ENCODE peak calls at places on chromosome 2, in nine cellular contexts. B is tibial nerve, P is sigmoid colon, R is HCT116, W is ovary, X is IMR-90, T is spleen, S is Peyer's patch, C is uterus. K is an unnamed sample.

GRCh38 chr2:136423516-136423996 is 305.6 kb upstream of the CXCR4 start:
- DNase-seq in B (peak; percentile 48), P (peak; percentile 73), R (peak; percentile 55), W (peak; percentile 57), X (peak; percentile 47), T (peak; percentile 94), S (peak; percentile 73), C (peak; percentile 45), K (peak; percentile 49)

GRCh38 chr2:226618875-226619605 is 180.6 kb downstream of the IRS1 start:
- DNase-seq in B (no peak), P (no peak), R (peak; percentile 27), W (no peak), X (peak; percentile 33), T (no peak), S (no peak), C (no peak), K (no peak)

GRCh38 chr2:173884403-173884802 is 80.8 kb downstream of the SP3 start:
- DNase-seq in B (peak; percentile 43), P (peak; percentile 70), R (peak; percentile 47), W (peak; percentile 28), X (peak; percentile 32), T (peak; percentile 77), S (peak; percentile 29), C (peak; percentile 50), K (peak; percentile 23)

GRCh38 chr2:220521591-220521990 is 894.2 kb downstream of the SLC4A3 start:
- DNase-seq in B (no peak), P (no peak), R (no peak), W (no peak), X (no peak), T (no peak), S (no peak), C (no peak), K (no peak)

GRCh38 chr2:171342014-171342413 is 91.8 kb downstream of the METTL8 start:
- DNase-seq in B (no peak), P (no peak), R (no peak), W (no peak), X (no peak), T (no peak), S (no peak), C (no peak), K (no peak)

GRCh38 chr2:240959941-240960308 is 38.5 kb upstream of the SNED1 start:
- DNase-seq in B (peak; percentile 6), P (peak; percentile 59), R (no peak), W (no peak), X (no peak), T (no peak), S (no peak), C (no peak), K (no peak)

GRCh38 chr2:221546505-221547225 is 25.4 kb downstream of the EPHA4 start:
- DNase-seq in B (no peak), P (no peak), R (peak; percentile 4), W (no peak), X (no peak), T (no peak), S (no peak), C (no peak), K (no peak)

GRCh38 chr2:80073134-80073561 is 231.4 kb downstream of the LRRTM1 start:
- DNase-seq in B (peak; percentile 23), P (no peak), R (peak; percentile 12), W (no peak), X (peak; percentile 73), T (no peak), S (no peak), C (no peak), K (peak; percentile 5)

GRCh38 chr2:182716665-182716990 is 571 bp downstream of the DNAJC10 start:
- DNase-seq in B (no peak), P (no peak), R (no peak), W (no peak), X (no peak), T (peak; percentile 75), S (no peak), C (no peak), K (peak; percentile 13)

GRCh38 chr2:5540856-5541255 is 151.3 kb upstream of the SOX11 start:
- DNase-seq in B (no peak), P (no peak), R (no peak), W (no peak), X (no peak), T (no peak), S (no peak), C (no peak), K (no peak)

GRCh38 chr2:56239437-56239836 is 55.6 kb downstream of the CCDC85A start:
- DNase-seq in B (no peak), P (no peak), R (no peak), W (no peak), X (peak; percentile 7), T (no peak), S (no peak), C (no peak), K (no peak)

GRCh38 chr2:43019025-43019367 is 207.4 kb downstream of the ZFP36L2 start:
- DNase-seq in B (no peak), P (no peak), R (no peak), W (no peak), X (no peak), T (no peak), S (no peak), C (no peak), K (no peak)

GRCh38 chr2:43019536-43020183 is 206.7 kb downstream of the ZFP36L2 start:
- DNase-seq in B (no peak), P (peak; percentile 45), R (no peak), W (no peak), X (no peak), T (peak; percentile 47), S (no peak), C (no peak), K (no peak)

GRCh38 chr2:43020296-43020695 is 206.1 kb downstream of the ZFP36L2 start:
- DNase-seq in B (no peak), P (no peak), R (no peak), W (no peak), X (no peak), T (peak; percentile 10), S (no peak), C (no peak), K (no peak)

GRCh38 chr2:43020990-43021677 is 205.3 kb downstream of the ZFP36L2 start:
- DNase-seq in B (no peak), P (no peak), R (no peak), W (no peak), X (no peak), T (peak; percentile 14), S (no peak), C (no peak), K (no peak)

DNA sequence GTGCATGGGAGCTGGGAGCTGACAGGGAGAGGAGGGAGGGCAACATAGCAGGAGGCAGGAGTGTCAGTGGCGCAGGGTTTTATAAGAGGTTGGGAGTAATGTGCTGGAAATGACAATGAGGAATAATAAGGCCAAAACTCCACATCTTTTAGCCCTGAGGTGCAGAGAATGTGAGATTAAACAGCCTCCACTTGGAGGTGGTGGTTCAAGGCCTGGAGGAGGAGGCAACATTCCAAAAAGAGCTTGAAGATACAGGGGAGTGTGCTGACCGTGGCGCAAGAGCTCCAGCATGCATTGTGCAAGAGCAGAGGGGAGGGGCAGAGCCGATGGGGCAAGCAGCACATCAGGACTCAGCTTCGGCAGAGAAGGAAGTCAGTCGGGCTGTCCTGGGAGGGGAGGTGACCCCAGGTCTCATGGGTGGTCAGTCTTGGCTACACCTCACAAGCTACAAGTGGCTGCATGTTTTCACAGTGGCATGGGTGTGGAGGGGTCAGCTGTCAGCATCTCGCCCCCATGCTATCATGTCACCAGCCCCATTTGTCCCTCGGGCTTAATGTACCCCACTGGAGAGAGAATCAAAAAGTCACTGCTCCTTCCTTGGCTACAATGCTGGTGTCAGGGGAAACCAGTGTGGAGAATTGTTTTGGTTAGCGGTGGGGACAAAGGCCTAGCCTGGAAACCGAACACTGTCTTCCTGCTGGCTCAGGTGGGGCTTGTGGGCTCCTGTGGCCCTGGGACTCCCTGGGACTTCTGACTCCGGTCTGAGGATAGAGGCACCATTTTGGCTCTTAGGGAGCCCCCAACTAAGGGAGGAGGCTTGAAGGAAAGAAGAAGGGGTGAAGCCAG is 208.0 kb downstream of the ZFP36L2 start:
- DNase-seq in B (peak; percentile 95), P (peak; percentile 98), R (no peak), W (peak; percentile 92), X (peak; percentile 84), T (peak; percentile 93), S (peak; percentile 39), C (peak; percentile 95), K (peak; percentile 39)
- TF ChIP-seq POLR2A in B (no peak), P (no peak), R (no peak), W (peak; percentile 85), X (no peak), T (no peak), S (no peak), C (no peak), K (no peak)

DNA sequence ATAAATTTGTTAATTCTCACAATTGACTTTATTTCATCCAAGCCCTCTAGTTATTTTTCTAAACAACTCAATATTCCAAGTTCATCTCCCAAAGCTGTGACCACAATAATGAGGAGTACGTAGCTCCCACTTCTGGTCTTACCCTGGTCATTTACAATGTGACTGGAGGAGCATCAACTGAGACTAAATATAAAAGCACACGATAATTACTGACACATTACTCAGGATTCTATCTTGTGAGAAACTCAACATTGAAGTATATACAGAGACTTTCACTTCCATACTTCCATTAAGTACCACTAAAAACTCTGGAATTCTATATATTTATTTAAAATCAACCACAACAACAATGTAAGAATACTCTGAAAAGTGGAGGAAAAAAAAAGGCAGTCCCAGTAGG is 61.4 kb downstream of the XDH start:
- DNase-seq in B (no peak), P (no peak), R (no peak), W (no peak), X (peak; percentile 71), T (no peak), S (no peak), C (no peak), K (no peak)
- H3K4me3 ChIP-seq in B (no peak overlapping the region), P (no peak overlapping the region), R (no peak overlapping the region), W (no peak overlapping the region), X (no peak overlapping the region), T (no peak overlapping the region), S (no peak overlapping the region), C (no peak overlapping the region), K (no peak overlapping the region)

DNA sequence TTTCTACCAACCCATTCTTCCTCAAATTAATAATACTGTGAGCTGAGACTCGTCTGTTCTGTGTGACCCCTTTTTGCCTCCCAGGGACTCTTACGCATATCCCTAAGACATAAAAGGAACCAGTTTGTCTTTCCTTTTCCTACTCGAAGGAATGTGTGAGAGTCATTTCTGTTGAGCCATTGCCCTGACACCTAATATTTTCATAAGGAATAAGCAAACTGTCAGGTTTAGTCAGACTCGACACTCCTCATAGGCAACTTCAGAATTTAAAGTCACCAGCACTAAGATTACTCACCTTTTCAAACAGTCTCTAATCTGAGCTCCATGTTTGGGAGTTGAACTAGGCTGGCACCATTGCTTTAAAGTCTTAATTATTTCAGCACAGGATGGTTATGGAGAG is 305.5 kb downstream of the IKZF2 start:
- DNase-seq in B (no peak), P (no peak), R (no peak), W (no peak), X (peak; percentile 89), T (no peak), S (no peak), C (no peak), K (no peak)
- H3K27ac ChIP-seq in B (no peak overlapping the region), P (no peak overlapping the region), R (no peak overlapping the region), W (no peak overlapping the region), X (no peak overlapping the region), T (no peak overlapping the region), S (no peak overlapping the region), C (no peak overlapping the region), K (no peak overlapping the region)

DNA sequence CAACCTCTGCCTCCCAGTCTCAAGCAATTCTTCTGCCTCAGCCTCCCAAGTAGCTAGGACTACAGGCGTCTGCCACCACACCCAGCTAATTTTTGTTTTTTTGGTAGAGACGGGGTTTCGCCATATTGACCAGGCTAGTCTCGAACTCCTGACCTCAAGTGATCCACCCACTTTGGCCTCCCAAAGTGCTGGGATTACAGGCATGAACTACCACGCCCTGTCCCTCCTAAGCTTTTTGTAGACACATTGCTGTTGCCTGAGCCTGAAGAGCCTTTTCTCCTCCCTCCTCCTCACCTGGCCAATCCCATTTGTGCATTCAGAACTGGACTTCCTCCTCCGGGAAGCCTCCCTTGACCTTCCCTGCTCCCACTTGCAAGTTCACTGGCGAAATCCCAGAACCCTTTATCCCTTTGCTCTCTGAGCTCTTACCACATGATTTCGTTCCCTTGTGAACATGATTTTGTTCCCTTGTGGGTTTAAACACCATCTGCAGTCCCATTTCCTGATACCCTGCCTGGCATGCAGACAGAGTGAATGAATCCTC is 2.6 kb downstream of the C2orf72 start:
- DNase-seq in B (no peak), P (no peak), R (no peak), W (no peak), X (no peak), T (no peak), S (no peak), C (no peak), K (no peak)
- TF ChIP-seq POLR2A in B (no peak), P (no peak), R (no peak), W (no peak), X (no peak), T (no peak), S (no peak), C (no peak), K (no peak)

K was measured in prostate gland.